ENCODE peak calls at places on chromosomes 3 and 15, in six cellular contexts. O is SK-N-SH; W is esophagus squamous epithelium; M is CD8-positive, alpha-beta T cell; Q is lower lobe of right lung; U is ovary. N is an unnamed sample. For H3K36me3, the result is how much of the 10 kb centered on the place peaks cover.

GRCh38 chr3:14523792-14524191 is 16.4 kb downstream of the GRIP2 start:
- DNase-seq in O (no peak), W (no peak), M (no peak), Q (no peak), U (no peak), N (no peak)

GRCh38 chr3:107604057-107604802 is 81.5 kb downstream of the BBX start:
- DNase-seq in O (no peak), W (no peak), M (no peak), Q (no peak), U (no peak), N (no peak)

GRCh38 chr3:33911525-33912322 is 113.3 kb downstream of the PDCD6IP start:
- DNase-seq in O (no peak), W (no peak), M (no peak), Q (no peak), U (no peak), N (no peak)

GRCh38 chr3:102059145-102059943 is 210.0 kb downstream of the NFKBIZ start:
- DNase-seq in O (no peak), W (no peak), M (no peak), Q (no peak), U (no peak), N (no peak)

GRCh38 chr3:126539558-126540250 is 15.7 kb downstream of the CHST13 start:
- DNase-seq in O (no peak), W (no peak), M (no peak), Q (peak), U (peak), N (no peak)

GRCh38 chr3:104291878-104292277 is 1074.8 kb upstream of the ALCAM start:
- DNase-seq in O (no peak), W (no peak), M (no peak), Q (no peak), U (no peak), N (peak)

GRCh38 chr3:150412599-150413069 is 4.5 kb downstream of the TSC22D2 start:
- DNase-seq in O (no peak), W (no peak), M (no peak), Q (no peak), U (no peak), N (peak)

GRCh38 chr3:37956353-37957184 is 34.0 kb upstream of the VILL start:
- DNase-seq in O (no peak), W (no peak), M (no peak), Q (no peak), U (no peak), N (no peak)

GRCh38 chr15:76999996-77000395 is 5.1 kb downstream of the PSTPIP1 start:
- DNase-seq in O (no peak), W (no peak), M (no peak), Q (no peak), U (no peak), N (no peak)

GRCh38 chr3:188929138-188929537 is 242.6 kb upstream of the TPRG1 start:
- DNase-seq in O (no peak), W (no peak), M (no peak), Q (no peak), U (no peak), N (peak)

GRCh38 chr3:106628407-106628806 is 748.8 kb upstream of the CCDC54 start:
- DNase-seq in O (no peak), W (no peak), M (no peak), Q (no peak), U (no peak), N (no peak)

GRCh38 chr15:48447657-48448056 is 116.4 kb downstream of the DUT start:
- DNase-seq in O (no peak), W (no peak), M (no peak), Q (no peak), U (no peak), N (no peak)

GRCh38 chr3:128127236-128127635 is 3.6 kb upstream of the RUVBL1 start:
- DNase-seq in O (no peak), W (no peak), M (no peak), Q (no peak), U (no peak), N (no peak)

GRCh38 chr3:144384241-144384979 is 412.8 kb downstream of the DIPK2A start:
- DNase-seq in O (no peak), W (no peak), M (no peak), Q (no peak), U (no peak), N (no peak)

GRCh38 chr3:126212629-126213375 is 32.4 kb upstream of the ALDH1L1 start:
- DNase-seq in O (peak), W (no peak), M (no peak), Q (peak), U (peak), N (peak)

GRCh38 chr3:197025736-197026480 is 3.7 kb downstream of the MELTF start:
- DNase-seq in O (no peak), W (no peak), M (no peak), Q (no peak), U (no peak), N (no peak)

GRCh38 chr15:98812711-98813441 is 164.5 kb downstream of the IGF1R start:
- DNase-seq in O (no peak), W (no peak), M (no peak), Q (no peak), U (no peak), N (no peak)

GRCh38 chr3:16770021-16770420 is 114.7 kb upstream of the PLCL2 start:
- DNase-seq in O (no peak), W (no peak), M (no peak), Q (no peak), U (no peak), N (peak)

GRCh38 chr3:177208746-177209145 is 11.5 kb upstream of the TBL1XR1 start:
- DNase-seq in O (no peak), W (no peak), M (no peak), Q (no peak), U (no peak), N (no peak)

GRCh38 chr15:80152896-80153876 is at the start of gene FAH:
- DNase-seq in O (peak), W (no peak), M (no peak), Q (no peak), U (peak), N (peak)

GRCh38 chr3:117553461-117553860 is 843.9 kb downstream of the TUSC7 start:
- DNase-seq in O (no peak), W (no peak), M (no peak), Q (no peak), U (no peak), N (peak)

GRCh38 chr3:190701096-190701532 is 161.4 kb downstream of the GMNC start:
- DNase-seq in O (no peak), W (no peak), M (no peak), Q (peak), U (peak), N (peak)

GRCh38 chr3:116836286-116836685 is 126.7 kb downstream of the TUSC7 start:
- DNase-seq in O (no peak), W (no peak), M (no peak), Q (no peak), U (no peak), N (no peak)

GRCh38 chr3:185028121-185028520 is 124.7 kb downstream of the C3orf70 start:
- DNase-seq in O (no peak), W (no peak), M (no peak), Q (no peak), U (no peak), N (no peak)

GRCh38 chr3:48661501-48662139 is 1.1 kb downstream of the CELSR3 start:
- DNase-seq in O (no peak), W (no peak), M (peak), Q (peak), U (peak), N (peak)

GRCh38 chr3:150062492-150062891 is 91.8 kb upstream of the PFN2 start:
- DNase-seq in O (no peak), W (no peak), M (no peak), Q (no peak), U (peak), N (peak)

GRCh38 chr15:31446546-31446945 is 119.9 kb downstream of the KLF13 start:
- DNase-seq in O (no peak), W (no peak), M (no peak), Q (no peak), U (no peak), N (no peak)

GRCh38 chr15:66089049-66089448 is 164.5 kb downstream of the MEGF11 start:
- DNase-seq in O (peak), W (no peak), M (no peak), Q (no peak), U (peak), N (peak)

GRCh38 chr15:93057618-93058017 is 31.4 kb downstream of the RGMA start:
- DNase-seq in O (no peak), W (no peak), M (no peak), Q (peak), U (no peak), N (no peak)

GRCh38 chr15:69337133-69337532 is 38.4 kb downstream of the PAQR5 start:
- DNase-seq in O (no peak), W (no peak), M (no peak), Q (no peak), U (no peak), N (no peak)

DNA sequence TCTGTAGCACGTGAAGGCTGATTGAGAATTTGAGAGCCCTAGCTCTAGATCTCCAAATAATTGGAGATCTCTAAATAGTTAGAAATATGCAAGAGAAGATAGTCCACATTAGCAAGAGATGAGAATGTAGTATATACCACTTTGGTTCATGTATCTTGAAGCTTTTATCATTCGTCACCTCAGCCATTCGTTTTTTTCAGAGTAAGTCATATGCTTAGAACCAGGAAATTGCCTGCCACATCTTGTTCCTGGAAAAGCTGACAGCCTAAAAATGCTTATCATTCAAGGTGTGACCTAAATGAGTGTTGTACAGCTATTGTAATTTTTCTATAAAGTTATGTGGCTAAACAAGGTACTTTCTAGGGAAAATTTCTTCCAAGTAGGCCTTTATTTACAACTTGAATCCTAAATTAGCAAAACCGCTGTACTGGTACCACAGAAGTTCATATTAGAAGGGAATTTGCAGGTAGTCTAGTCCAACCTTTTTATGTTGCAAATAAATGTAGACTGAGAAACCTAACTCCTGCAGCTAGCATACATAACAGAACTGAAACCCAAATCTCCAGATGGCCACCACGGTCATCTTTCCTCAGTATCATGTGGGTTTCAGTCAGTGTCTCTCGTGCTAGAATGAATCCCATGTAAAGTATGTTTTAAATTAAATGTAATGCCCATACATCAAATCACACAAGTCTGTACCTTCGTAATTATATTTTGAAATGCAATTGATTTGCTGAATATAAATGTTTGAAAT is 48.6 kb downstream of the FNDC3B start:
- DNase-seq in O (no peak), W (no peak), M (no peak), Q (no peak), U (no peak), N (no peak)
- H3K4me3 ChIP-seq in O (no peak), W (no peak), M (no peak), Q (no peak), U (no peak), N (no peak)

DNA sequence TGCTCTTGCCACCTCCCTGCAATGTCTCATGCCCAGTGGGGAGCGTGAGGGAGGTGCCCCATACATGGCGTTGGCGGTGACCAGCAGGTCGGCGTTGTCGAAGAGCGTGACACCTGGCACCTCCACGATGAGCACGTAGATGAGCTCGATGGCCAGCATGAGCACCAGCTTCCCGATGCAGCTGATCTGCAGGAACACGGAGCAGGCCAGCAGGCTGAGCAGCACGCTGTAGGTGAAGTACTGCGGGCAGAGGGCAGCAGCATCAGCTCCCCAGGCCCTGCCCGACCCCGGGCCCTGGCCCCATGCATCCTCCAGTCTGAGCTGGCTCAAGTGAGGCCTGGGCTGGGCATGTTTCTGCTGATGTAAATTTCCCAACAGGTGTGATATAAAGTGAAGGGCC is 98.3 kb downstream of the SEC22A start:
- DNase-seq in O (no peak), W (no peak), M (no peak), Q (peak), U (no peak), N (no peak)
- H3K36me3 ChIP-seq in O (under half), W (under half), M (under half), Q (under half), U (under half), N (under half)

DNA sequence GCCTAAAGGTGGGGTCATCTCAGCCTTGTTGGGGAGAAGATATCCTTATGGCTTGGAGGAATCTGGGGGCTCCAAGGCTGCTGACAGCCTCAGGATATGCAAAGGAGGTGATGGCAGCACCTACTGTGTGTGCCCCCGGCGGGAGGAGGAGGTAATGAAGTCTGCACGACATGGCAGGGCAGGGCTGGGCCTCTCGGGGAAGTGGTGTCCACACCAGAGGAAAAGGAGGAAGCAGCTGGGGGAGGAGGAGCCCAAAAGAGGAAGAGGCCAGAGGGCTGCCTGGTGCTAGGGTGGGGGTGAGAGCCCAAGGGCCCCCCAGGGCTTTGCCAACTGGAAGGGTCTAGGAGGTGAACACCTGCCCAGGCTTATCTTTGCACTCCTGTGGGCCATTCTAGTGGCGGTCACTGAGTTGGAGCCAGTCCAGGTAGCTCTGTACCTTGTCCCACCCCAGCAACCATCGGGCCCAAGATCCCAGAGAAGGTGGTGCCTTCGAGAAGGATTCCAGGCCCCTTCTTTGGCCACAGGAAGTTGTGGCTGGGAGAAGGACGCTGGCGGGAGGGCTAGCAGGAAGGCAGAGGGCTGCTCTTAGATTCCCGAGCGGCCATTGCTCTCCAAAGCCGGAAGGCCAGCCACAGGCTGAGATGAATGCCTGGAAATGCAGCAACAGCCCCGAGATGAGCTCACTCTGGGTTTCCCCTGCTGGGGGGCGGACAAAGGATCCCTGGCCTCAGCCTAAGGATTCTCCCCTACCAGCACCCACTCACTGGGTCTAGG is 7.0 kb downstream of the GNAI2 start:
- DNase-seq in O (no peak), W (peak), M (no peak), Q (peak), U (no peak), N (peak)
- H3K4me3 ChIP-seq in O (no peak), W (peak), M (no peak), Q (peak), U (no peak), N (no peak)

DNA sequence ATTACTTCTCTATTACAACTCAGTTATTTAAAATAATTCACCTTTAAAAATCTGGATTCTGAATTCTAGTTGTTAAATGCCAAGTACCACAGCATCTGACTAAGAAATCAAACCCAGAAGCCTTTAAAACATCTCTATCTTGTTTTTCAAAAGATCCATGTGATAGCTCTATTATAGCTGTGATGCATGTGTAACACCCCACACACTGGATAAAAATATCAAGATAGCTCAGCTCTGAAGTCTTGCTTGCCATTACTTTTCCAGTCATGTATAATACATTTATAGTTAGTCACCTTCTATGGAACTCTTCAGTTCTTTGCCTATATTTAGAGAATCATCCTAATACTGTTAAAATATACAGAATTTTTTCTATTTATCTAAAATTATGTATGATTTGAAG is 11.6 kb downstream of the ARPP19 start:
- DNase-seq in O (no peak), W (no peak), M (no peak), Q (no peak), U (no peak), N (no peak)
- H3K36me3 ChIP-seq in O (under half), W (under half), M (under half), Q (under half), U (under half), N (under half)

GRCh38 chr3:156761007-156761406 is 65.1 kb upstream of the LEKR1 start:
- DNase-seq in O (no peak), W (no peak), M (no peak), Q (no peak), U (no peak), N (no peak)

GRCh38 chr3:156762631-156763185 is 63.4 kb upstream of the LEKR1 start:
- DNase-seq in O (peak), W (no peak), M (no peak), Q (no peak), U (no peak), N (no peak)

GRCh38 chr3:156763386-156763785 is 62.8 kb upstream of the LEKR1 start:
- DNase-seq in O (no peak), W (no peak), M (no peak), Q (no peak), U (no peak), N (no peak)

GRCh38 chr3:156761713-156762575 is 64.2 kb upstream of the LEKR1 start:
- DNase-seq in O (no peak), W (no peak), M (no peak), Q (no peak), U (no peak), N (no peak)

DNA sequence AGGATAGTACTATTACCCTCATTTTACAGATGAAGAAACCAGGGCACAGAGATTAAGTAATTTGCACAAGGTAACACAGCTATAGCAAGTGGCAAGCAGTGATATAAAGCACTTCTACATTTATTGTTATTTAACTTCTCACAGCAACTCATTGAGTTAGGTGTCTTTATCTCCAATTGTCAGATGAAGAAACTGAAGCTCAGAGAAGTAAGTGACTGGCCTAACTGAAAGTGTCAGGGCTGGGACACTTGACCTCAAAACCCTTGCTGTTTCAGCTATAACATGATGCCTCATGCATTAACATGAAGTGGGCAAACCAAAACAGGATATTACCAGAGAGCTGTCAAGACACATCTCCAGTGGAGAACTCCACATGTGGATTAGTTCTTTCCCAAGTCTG is 65.8 kb upstream of the LEKR1 start:
- DNase-seq in O (no peak), W (no peak), M (no peak), Q (no peak), U (no peak), N (no peak)
- H3K4me3 ChIP-seq in O (no peak), W (no peak), M (no peak), Q (no peak), U (no peak), N (no peak)

GRCh38 chr3:179234244-179234643 is 16.7 kb downstream of the KCNMB3 start:
- DNase-seq in O (no peak), W (no peak), M (no peak), Q (no peak), U (no peak), N (no peak)
- H3K36me3 ChIP-seq in O (under half), W (under half), M (under half), Q (under half), U (under half), N (under half)

GRCh38 chr3:152225176-152225575 is 43.6 kb upstream of the MBNL1 start:
- DNase-seq in O (no peak), W (no peak), M (no peak), Q (no peak), U (no peak), N (no peak)

GRCh38 chr3:152219225-152219624 is 49.5 kb upstream of the MBNL1 start:
- DNase-seq in O (no peak), W (no peak), M (no peak), Q (no peak), U (no peak), N (peak)

GRCh38 chr3:152218604-152219003 is 50.1 kb upstream of the MBNL1 start:
- DNase-seq in O (no peak), W (no peak), M (no peak), Q (no peak), U (no peak), N (no peak)

GRCh38 chr3:152219769-152220255 is 48.9 kb upstream of the MBNL1 start:
- DNase-seq in O (no peak), W (no peak), M (no peak), Q (no peak), U (no peak), N (no peak)

DNA sequence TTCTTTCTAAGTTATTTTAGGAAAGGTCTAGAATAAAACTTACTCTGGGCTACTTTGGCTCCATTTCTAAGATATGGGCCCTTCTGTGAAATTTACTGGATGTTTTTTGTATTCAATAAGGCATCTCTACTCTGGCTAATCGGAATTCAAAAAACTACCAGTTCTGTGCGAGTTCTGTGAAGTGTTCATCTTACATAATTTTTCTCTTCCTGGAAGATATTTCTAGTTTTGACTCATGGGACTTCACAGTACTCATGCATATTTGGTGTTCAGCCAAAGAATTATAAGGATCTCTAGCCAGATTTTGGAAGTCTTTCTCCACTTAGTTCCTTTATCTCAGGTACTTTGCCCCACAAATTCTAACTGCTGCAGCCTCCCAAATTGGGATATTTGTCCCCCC is 46.4 kb upstream of the MBNL1 start:
- DNase-seq in O (no peak), W (no peak), M (no peak), Q (no peak), U (no peak), N (no peak)
- H3K4me3 ChIP-seq in O (no peak), W (no peak), M (no peak), Q (no peak), U (no peak), N (no peak)

GRCh38 chr3:170159459-170159858 is 22.1 kb downstream of the PHC3 start:
- DNase-seq in O (no peak), W (no peak), M (no peak), Q (no peak), U (no peak), N (no peak)
- H3K36me3 ChIP-seq in O (under half), W (under half), M (under half), Q (under half), U (under half), N (under half)

GRCh38 chr3:50609743-50610085 is 1.9 kb downstream of the CISH start:
- DNase-seq in O (no peak), W (no peak), M (no peak), Q (no peak), U (no peak), N (no peak)
- H3K4me3 ChIP-seq in O (no peak), W (peak), M (peak), Q (peak), U (no peak), N (no peak)

N was measured in cardiac muscle cell.